ENCODE peak calls at places on chromosomes 6 and 20, in six cellular contexts. One of them, this sample, is unnamed.

GRCh38 chr6:126643352-126643751 is 303.4 kb downstream of the CENPW start:
- DNase-seq in CD8-positive, alpha-beta T cell: no peak
- DNase-seq in hypothalamus: no peak
- DNase-seq in stimulated activated CD4-positive, alpha-beta T cell treated with anti-CD3 and anti-CD28 coated beads, Interleukin-12 subunit alpha, Interleukin-12 subunit beta, amount 100 ng/mL, for 24 hours: no peak
- DNase-seq in astrocyte of the spinal cord: no peak
- DNase-seq in activated T-helper 2 cell treated with anti-CD3 and anti-CD28 coated beads, Interferon-gamma antibody, Interleukin-2, Interleukin-4, amounts not matched to agents 10 μg/mL and 5 μg/mL and 100 μg/mL, durations not matched to agents 14 hours and 24 hours and 36 hours: no peak
- DNase-seq in this sample: no peak

GRCh38 chr6:158835616-158836221 is 16.6 kb upstream of the EZR start:
- DNase-seq in astrocyte of the spinal cord: no peak
- DNase-seq in activated T-helper 2 cell treated with anti-CD3 and anti-CD28 coated beads, Interferon-gamma antibody, Interleukin-2, Interleukin-4, amounts not matched to agents 10 μg/mL and 5 μg/mL and 100 μg/mL, durations not matched to agents 14 hours and 24 hours and 36 hours: no peak
- DNase-seq in stimulated activated CD4-positive, alpha-beta T cell treated with anti-CD3 and anti-CD28 coated beads, Interleukin-12 subunit alpha, Interleukin-12 subunit beta, amount 100 ng/mL, for 24 hours: no peak
- DNase-seq in hypothalamus: no peak
- DNase-seq in CD8-positive, alpha-beta T cell: no peak
- DNase-seq in this sample: no peak

GRCh38 chr6:156765117-156765516 is 12.1 kb upstream of the ARID1B start:
- DNase-seq in activated T-helper 2 cell treated with anti-CD3 and anti-CD28 coated beads, Interferon-gamma antibody, Interleukin-2, Interleukin-4, amounts not matched to agents 10 μg/mL and 5 μg/mL and 100 μg/mL, durations not matched to agents 14 hours and 24 hours and 36 hours: no peak
- DNase-seq in astrocyte of the spinal cord: no peak
- DNase-seq in CD8-positive, alpha-beta T cell: no peak
- DNase-seq in hypothalamus: no peak
- DNase-seq in stimulated activated CD4-positive, alpha-beta T cell treated with anti-CD3 and anti-CD28 coated beads, Interleukin-12 subunit alpha, Interleukin-12 subunit beta, amount 100 ng/mL, for 24 hours: no peak
- DNase-seq in this sample: no peak

GRCh38 chr6:76861403-76861802 is 601.9 kb downstream of the HTR1B start:
- DNase-seq in CD8-positive, alpha-beta T cell: no peak
- DNase-seq in astrocyte of the spinal cord: no peak
- DNase-seq in stimulated activated CD4-positive, alpha-beta T cell treated with anti-CD3 and anti-CD28 coated beads, Interleukin-12 subunit alpha, Interleukin-12 subunit beta, amount 100 ng/mL, for 24 hours: no peak
- DNase-seq in activated T-helper 2 cell treated with anti-CD3 and anti-CD28 coated beads, Interferon-gamma antibody, Interleukin-2, Interleukin-4, amounts not matched to agents 10 μg/mL and 5 μg/mL and 100 μg/mL, durations not matched to agents 14 hours and 24 hours and 36 hours: no peak
- DNase-seq in hypothalamus: no peak
- DNase-seq in this sample: peak

GRCh38 chr20:54133434-54134427 is 40.1 kb downstream of the CYP24A1 start:
- DNase-seq in hypothalamus: peak
- DNase-seq in stimulated activated CD4-positive, alpha-beta T cell treated with anti-CD3 and anti-CD28 coated beads, Interleukin-12 subunit alpha, Interleukin-12 subunit beta, amount 100 ng/mL, for 24 hours: no peak
- DNase-seq in CD8-positive, alpha-beta T cell: no peak
- DNase-seq in activated T-helper 2 cell treated with anti-CD3 and anti-CD28 coated beads, Interferon-gamma antibody, Interleukin-2, Interleukin-4, amounts not matched to agents 10 μg/mL and 5 μg/mL and 100 μg/mL, durations not matched to agents 14 hours and 24 hours and 36 hours: no peak
- DNase-seq in astrocyte of the spinal cord: no peak
- DNase-seq in this sample: no peak

GRCh38 chr6:113596907-113597583 is 260.1 kb upstream of the MARCKS start:
- DNase-seq in astrocyte of the spinal cord: peak
- DNase-seq in activated T-helper 2 cell treated with anti-CD3 and anti-CD28 coated beads, Interferon-gamma antibody, Interleukin-2, Interleukin-4, amounts not matched to agents 10 μg/mL and 5 μg/mL and 100 μg/mL, durations not matched to agents 14 hours and 24 hours and 36 hours: no peak
- DNase-seq in stimulated activated CD4-positive, alpha-beta T cell treated with anti-CD3 and anti-CD28 coated beads, Interleukin-12 subunit alpha, Interleukin-12 subunit beta, amount 100 ng/mL, for 24 hours: no peak
- DNase-seq in CD8-positive, alpha-beta T cell: no peak
- DNase-seq in hypothalamus: no peak
- DNase-seq in this sample: no peak

GRCh38 chr6:144582939-144583613 is 297.9 kb downstream of the UTRN start:
- DNase-seq in activated T-helper 2 cell treated with anti-CD3 and anti-CD28 coated beads, Interferon-gamma antibody, Interleukin-2, Interleukin-4, amounts not matched to agents 10 μg/mL and 5 μg/mL and 100 μg/mL, durations not matched to agents 14 hours and 24 hours and 36 hours: peak
- DNase-seq in hypothalamus: peak
- DNase-seq in astrocyte of the spinal cord: peak
- DNase-seq in CD8-positive, alpha-beta T cell: peak
- DNase-seq in stimulated activated CD4-positive, alpha-beta T cell treated with anti-CD3 and anti-CD28 coated beads, Interleukin-12 subunit alpha, Interleukin-12 subunit beta, amount 100 ng/mL, for 24 hours: no peak
- DNase-seq in this sample: peak

GRCh38 chr6:32837651-32838113 is 857 bp downstream of the TAP2 start:
- DNase-seq in CD8-positive, alpha-beta T cell: no peak
- DNase-seq in astrocyte of the spinal cord: no peak
- DNase-seq in hypothalamus: no peak
- DNase-seq in stimulated activated CD4-positive, alpha-beta T cell treated with anti-CD3 and anti-CD28 coated beads, Interleukin-12 subunit alpha, Interleukin-12 subunit beta, amount 100 ng/mL, for 24 hours: no peak
- DNase-seq in activated T-helper 2 cell treated with anti-CD3 and anti-CD28 coated beads, Interferon-gamma antibody, Interleukin-2, Interleukin-4, amounts not matched to agents 10 μg/mL and 5 μg/mL and 100 μg/mL, durations not matched to agents 14 hours and 24 hours and 36 hours: no peak
- DNase-seq in this sample: no peak

GRCh38 chr6:54801669-54802068 is 44.9 kb upstream of the FAM83B start:
- DNase-seq in astrocyte of the spinal cord: peak
- DNase-seq in stimulated activated CD4-positive, alpha-beta T cell treated with anti-CD3 and anti-CD28 coated beads, Interleukin-12 subunit alpha, Interleukin-12 subunit beta, amount 100 ng/mL, for 24 hours: no peak
- DNase-seq in CD8-positive, alpha-beta T cell: no peak
- DNase-seq in hypothalamus: no peak
- DNase-seq in activated T-helper 2 cell treated with anti-CD3 and anti-CD28 coated beads, Interferon-gamma antibody, Interleukin-2, Interleukin-4, amounts not matched to agents 10 μg/mL and 5 μg/mL and 100 μg/mL, durations not matched to agents 14 hours and 24 hours and 36 hours: no peak
- DNase-seq in this sample: peak

GRCh38 chr6:54595844-54596243 is 250.7 kb upstream of the FAM83B start:
- DNase-seq in activated T-helper 2 cell treated with anti-CD3 and anti-CD28 coated beads, Interferon-gamma antibody, Interleukin-2, Interleukin-4, amounts not matched to agents 10 μg/mL and 5 μg/mL and 100 μg/mL, durations not matched to agents 14 hours and 24 hours and 36 hours: no peak
- DNase-seq in astrocyte of the spinal cord: no peak
- DNase-seq in stimulated activated CD4-positive, alpha-beta T cell treated with anti-CD3 and anti-CD28 coated beads, Interleukin-12 subunit alpha, Interleukin-12 subunit beta, amount 100 ng/mL, for 24 hours: no peak
- DNase-seq in hypothalamus: no peak
- DNase-seq in CD8-positive, alpha-beta T cell: no peak
- DNase-seq in this sample: no peak

GRCh38 chr6:28217890-28218289 is 7.2 kb upstream of the ZSCAN9 start:
- DNase-seq in astrocyte of the spinal cord: no peak
- DNase-seq in CD8-positive, alpha-beta T cell: no peak
- DNase-seq in hypothalamus: no peak
- DNase-seq in activated T-helper 2 cell treated with anti-CD3 and anti-CD28 coated beads, Interferon-gamma antibody, Interleukin-2, Interleukin-4, amounts not matched to agents 10 μg/mL and 5 μg/mL and 100 μg/mL, durations not matched to agents 14 hours and 24 hours and 36 hours: no peak
- DNase-seq in stimulated activated CD4-positive, alpha-beta T cell treated with anti-CD3 and anti-CD28 coated beads, Interleukin-12 subunit alpha, Interleukin-12 subunit beta, amount 100 ng/mL, for 24 hours: no peak
- DNase-seq in this sample: no peak

GRCh38 chr20:38091447-38092216 is 58.1 kb downstream of the RPRD1B start:
- DNase-seq in stimulated activated CD4-positive, alpha-beta T cell treated with anti-CD3 and anti-CD28 coated beads, Interleukin-12 subunit alpha, Interleukin-12 subunit beta, amount 100 ng/mL, for 24 hours: no peak
- DNase-seq in activated T-helper 2 cell treated with anti-CD3 and anti-CD28 coated beads, Interferon-gamma antibody, Interleukin-2, Interleukin-4, amounts not matched to agents 10 μg/mL and 5 μg/mL and 100 μg/mL, durations not matched to agents 14 hours and 24 hours and 36 hours: no peak
- DNase-seq in hypothalamus: no peak
- DNase-seq in astrocyte of the spinal cord: no peak
- DNase-seq in CD8-positive, alpha-beta T cell: no peak
- DNase-seq in this sample: peak

GRCh38 chr20:58447733-58448391 is 58.8 kb downstream of the VAPB start:
- DNase-seq in astrocyte of the spinal cord: peak
- DNase-seq in stimulated activated CD4-positive, alpha-beta T cell treated with anti-CD3 and anti-CD28 coated beads, Interleukin-12 subunit alpha, Interleukin-12 subunit beta, amount 100 ng/mL, for 24 hours: peak
- DNase-seq in hypothalamus: peak
- DNase-seq in activated T-helper 2 cell treated with anti-CD3 and anti-CD28 coated beads, Interferon-gamma antibody, Interleukin-2, Interleukin-4, amounts not matched to agents 10 μg/mL and 5 μg/mL and 100 μg/mL, durations not matched to agents 14 hours and 24 hours and 36 hours: peak
- DNase-seq in CD8-positive, alpha-beta T cell: peak
- DNase-seq in this sample: peak

GRCh38 chr6:118650500-118651281 is 700 bp downstream of the CEP85L start:
- DNase-seq in stimulated activated CD4-positive, alpha-beta T cell treated with anti-CD3 and anti-CD28 coated beads, Interleukin-12 subunit alpha, Interleukin-12 subunit beta, amount 100 ng/mL, for 24 hours: no peak
- DNase-seq in CD8-positive, alpha-beta T cell: peak
- DNase-seq in astrocyte of the spinal cord: peak
- DNase-seq in hypothalamus: peak
- DNase-seq in activated T-helper 2 cell treated with anti-CD3 and anti-CD28 coated beads, Interferon-gamma antibody, Interleukin-2, Interleukin-4, amounts not matched to agents 10 μg/mL and 5 μg/mL and 100 μg/mL, durations not matched to agents 14 hours and 24 hours and 36 hours: peak
- DNase-seq in this sample: peak

GRCh38 chr20:12970372-12970821 is 38.4 kb upstream of the SPTLC3 start:
- DNase-seq in activated T-helper 2 cell treated with anti-CD3 and anti-CD28 coated beads, Interferon-gamma antibody, Interleukin-2, Interleukin-4, amounts not matched to agents 10 μg/mL and 5 μg/mL and 100 μg/mL, durations not matched to agents 14 hours and 24 hours and 36 hours: no peak
- DNase-seq in astrocyte of the spinal cord: peak
- DNase-seq in stimulated activated CD4-positive, alpha-beta T cell treated with anti-CD3 and anti-CD28 coated beads, Interleukin-12 subunit alpha, Interleukin-12 subunit beta, amount 100 ng/mL, for 24 hours: no peak
- DNase-seq in CD8-positive, alpha-beta T cell: no peak
- DNase-seq in hypothalamus: no peak
- DNase-seq in this sample: peak

GRCh38 chr6:28719275-28719940 is 193.7 kb downstream of the GPX5 start:
- DNase-seq in stimulated activated CD4-positive, alpha-beta T cell treated with anti-CD3 and anti-CD28 coated beads, Interleukin-12 subunit alpha, Interleukin-12 subunit beta, amount 100 ng/mL, for 24 hours: peak
- DNase-seq in activated T-helper 2 cell treated with anti-CD3 and anti-CD28 coated beads, Interferon-gamma antibody, Interleukin-2, Interleukin-4, amounts not matched to agents 10 μg/mL and 5 μg/mL and 100 μg/mL, durations not matched to agents 14 hours and 24 hours and 36 hours: no peak
- DNase-seq in hypothalamus: no peak
- DNase-seq in CD8-positive, alpha-beta T cell: no peak
- DNase-seq in astrocyte of the spinal cord: no peak
- DNase-seq in this sample: peak

GRCh38 chr6:169044376-169045230 is 209.0 kb downstream of the THBS2 start:
- DNase-seq in stimulated activated CD4-positive, alpha-beta T cell treated with anti-CD3 and anti-CD28 coated beads, Interleukin-12 subunit alpha, Interleukin-12 subunit beta, amount 100 ng/mL, for 24 hours: no peak
- DNase-seq in astrocyte of the spinal cord: no peak
- DNase-seq in activated T-helper 2 cell treated with anti-CD3 and anti-CD28 coated beads, Interferon-gamma antibody, Interleukin-2, Interleukin-4, amounts not matched to agents 10 μg/mL and 5 μg/mL and 100 μg/mL, durations not matched to agents 14 hours and 24 hours and 36 hours: no peak
- DNase-seq in hypothalamus: no peak
- DNase-seq in CD8-positive, alpha-beta T cell: no peak
- DNase-seq in this sample: no peak

GRCh38 chr20:1304711-1305515 is 24.0 kb downstream of the SDCBP2 start:
- DNase-seq in activated T-helper 2 cell treated with anti-CD3 and anti-CD28 coated beads, Interferon-gamma antibody, Interleukin-2, Interleukin-4, amounts not matched to agents 10 μg/mL and 5 μg/mL and 100 μg/mL, durations not matched to agents 14 hours and 24 hours and 36 hours: no peak
- DNase-seq in hypothalamus: no peak
- DNase-seq in CD8-positive, alpha-beta T cell: no peak
- DNase-seq in stimulated activated CD4-positive, alpha-beta T cell treated with anti-CD3 and anti-CD28 coated beads, Interleukin-12 subunit alpha, Interleukin-12 subunit beta, amount 100 ng/mL, for 24 hours: no peak
- DNase-seq in astrocyte of the spinal cord: no peak
- DNase-seq in this sample: no peak

GRCh38 chr20:35870541-35871307 is 83.6 kb downstream of the SCAND1 start:
- DNase-seq in astrocyte of the spinal cord: no peak
- DNase-seq in hypothalamus: no peak
- DNase-seq in CD8-positive, alpha-beta T cell: no peak
- DNase-seq in activated T-helper 2 cell treated with anti-CD3 and anti-CD28 coated beads, Interferon-gamma antibody, Interleukin-2, Interleukin-4, amounts not matched to agents 10 μg/mL and 5 μg/mL and 100 μg/mL, durations not matched to agents 14 hours and 24 hours and 36 hours: no peak
- DNase-seq in stimulated activated CD4-positive, alpha-beta T cell treated with anti-CD3 and anti-CD28 coated beads, Interleukin-12 subunit alpha, Interleukin-12 subunit beta, amount 100 ng/mL, for 24 hours: no peak
- DNase-seq in this sample: no peak

GRCh38 chr6:154249499-154250298 is 106.9 kb downstream of the IPCEF1 start:
- DNase-seq in activated T-helper 2 cell treated with anti-CD3 and anti-CD28 coated beads, Interferon-gamma antibody, Interleukin-2, Interleukin-4, amounts not matched to agents 10 μg/mL and 5 μg/mL and 100 μg/mL, durations not matched to agents 14 hours and 24 hours and 36 hours: peak
- DNase-seq in hypothalamus: no peak
- DNase-seq in astrocyte of the spinal cord: no peak
- DNase-seq in stimulated activated CD4-positive, alpha-beta T cell treated with anti-CD3 and anti-CD28 coated beads, Interleukin-12 subunit alpha, Interleukin-12 subunit beta, amount 100 ng/mL, for 24 hours: no peak
- DNase-seq in CD8-positive, alpha-beta T cell: no peak
- DNase-seq in this sample: no peak

GRCh38 chr6:37827603-37828265 is 8.2 kb downstream of the ZFAND3 start:
- DNase-seq in astrocyte of the spinal cord: no peak
- DNase-seq in stimulated activated CD4-positive, alpha-beta T cell treated with anti-CD3 and anti-CD28 coated beads, Interleukin-12 subunit alpha, Interleukin-12 subunit beta, amount 100 ng/mL, for 24 hours: no peak
- DNase-seq in activated T-helper 2 cell treated with anti-CD3 and anti-CD28 coated beads, Interferon-gamma antibody, Interleukin-2, Interleukin-4, amounts not matched to agents 10 μg/mL and 5 μg/mL and 100 μg/mL, durations not matched to agents 14 hours and 24 hours and 36 hours: no peak
- DNase-seq in CD8-positive, alpha-beta T cell: no peak
- DNase-seq in hypothalamus: no peak
- DNase-seq in this sample: no peak

GRCh38 chr20:44019638-44020335 is 105.1 kb downstream of the TOX2 start:
- DNase-seq in stimulated activated CD4-positive, alpha-beta T cell treated with anti-CD3 and anti-CD28 coated beads, Interleukin-12 subunit alpha, Interleukin-12 subunit beta, amount 100 ng/mL, for 24 hours: peak
- DNase-seq in astrocyte of the spinal cord: no peak
- DNase-seq in CD8-positive, alpha-beta T cell: peak
- DNase-seq in activated T-helper 2 cell treated with anti-CD3 and anti-CD28 coated beads, Interferon-gamma antibody, Interleukin-2, Interleukin-4, amounts not matched to agents 10 μg/mL and 5 μg/mL and 100 μg/mL, durations not matched to agents 14 hours and 24 hours and 36 hours: peak
- DNase-seq in hypothalamus: no peak
- DNase-seq in this sample: no peak

GRCh38 chr6:1502041-1502440 is 107.7 kb upstream of the FOXC1 start:
- DNase-seq in astrocyte of the spinal cord: no peak
- DNase-seq in hypothalamus: no peak
- DNase-seq in activated T-helper 2 cell treated with anti-CD3 and anti-CD28 coated beads, Interferon-gamma antibody, Interleukin-2, Interleukin-4, amounts not matched to agents 10 μg/mL and 5 μg/mL and 100 μg/mL, durations not matched to agents 14 hours and 24 hours and 36 hours: no peak
- DNase-seq in CD8-positive, alpha-beta T cell: no peak
- DNase-seq in stimulated activated CD4-positive, alpha-beta T cell treated with anti-CD3 and anti-CD28 coated beads, Interleukin-12 subunit alpha, Interleukin-12 subunit beta, amount 100 ng/mL, for 24 hours: no peak
- DNase-seq in this sample: no peak

GRCh38 chr6:167141667-167142432 is 15.9 kb downstream of the GPR31 start:
- DNase-seq in activated T-helper 2 cell treated with anti-CD3 and anti-CD28 coated beads, Interferon-gamma antibody, Interleukin-2, Interleukin-4, amounts not matched to agents 10 μg/mL and 5 μg/mL and 100 μg/mL, durations not matched to agents 14 hours and 24 hours and 36 hours: peak
- DNase-seq in astrocyte of the spinal cord: peak
- DNase-seq in stimulated activated CD4-positive, alpha-beta T cell treated with anti-CD3 and anti-CD28 coated beads, Interleukin-12 subunit alpha, Interleukin-12 subunit beta, amount 100 ng/mL, for 24 hours: peak
- DNase-seq in hypothalamus: peak
- DNase-seq in CD8-positive, alpha-beta T cell: no peak
- DNase-seq in this sample: peak

GRCh38 chr6:3031857-3032256 is 32.2 kb downstream of the NQO2 start:
- DNase-seq in hypothalamus: no peak
- DNase-seq in CD8-positive, alpha-beta T cell: no peak
- DNase-seq in activated T-helper 2 cell treated with anti-CD3 and anti-CD28 coated beads, Interferon-gamma antibody, Interleukin-2, Interleukin-4, amounts not matched to agents 10 μg/mL and 5 μg/mL and 100 μg/mL, durations not matched to agents 14 hours and 24 hours and 36 hours: no peak
- DNase-seq in astrocyte of the spinal cord: no peak
- DNase-seq in stimulated activated CD4-positive, alpha-beta T cell treated with anti-CD3 and anti-CD28 coated beads, Interleukin-12 subunit alpha, Interleukin-12 subunit beta, amount 100 ng/mL, for 24 hours: no peak
- DNase-seq in this sample: no peak

GRCh38 chr6:44529506-44529905 is 142.0 kb downstream of the CDC5L start:
- DNase-seq in stimulated activated CD4-positive, alpha-beta T cell treated with anti-CD3 and anti-CD28 coated beads, Interleukin-12 subunit alpha, Interleukin-12 subunit beta, amount 100 ng/mL, for 24 hours: no peak
- DNase-seq in activated T-helper 2 cell treated with anti-CD3 and anti-CD28 coated beads, Interferon-gamma antibody, Interleukin-2, Interleukin-4, amounts not matched to agents 10 μg/mL and 5 μg/mL and 100 μg/mL, durations not matched to agents 14 hours and 24 hours and 36 hours: no peak
- DNase-seq in hypothalamus: no peak
- DNase-seq in astrocyte of the spinal cord: no peak
- DNase-seq in CD8-positive, alpha-beta T cell: no peak
- DNase-seq in this sample: no peak

GRCh38 chr6:47420394-47421371 is 56.9 kb upstream of the CD2AP start:
- DNase-seq in CD8-positive, alpha-beta T cell: no peak
- DNase-seq in hypothalamus: no peak
- DNase-seq in stimulated activated CD4-positive, alpha-beta T cell treated with anti-CD3 and anti-CD28 coated beads, Interleukin-12 subunit alpha, Interleukin-12 subunit beta, amount 100 ng/mL, for 24 hours: no peak
- DNase-seq in astrocyte of the spinal cord: peak
- DNase-seq in activated T-helper 2 cell treated with anti-CD3 and anti-CD28 coated beads, Interferon-gamma antibody, Interleukin-2, Interleukin-4, amounts not matched to agents 10 μg/mL and 5 μg/mL and 100 μg/mL, durations not matched to agents 14 hours and 24 hours and 36 hours: no peak
- DNase-seq in this sample: no peak

GRCh38 chr20:17525650-17526049 is 5.5 kb downstream of the BFSP1 start:
- DNase-seq in activated T-helper 2 cell treated with anti-CD3 and anti-CD28 coated beads, Interferon-gamma antibody, Interleukin-2, Interleukin-4, amounts not matched to agents 10 μg/mL and 5 μg/mL and 100 μg/mL, durations not matched to agents 14 hours and 24 hours and 36 hours: no peak
- DNase-seq in CD8-positive, alpha-beta T cell: no peak
- DNase-seq in hypothalamus: no peak
- DNase-seq in stimulated activated CD4-positive, alpha-beta T cell treated with anti-CD3 and anti-CD28 coated beads, Interleukin-12 subunit alpha, Interleukin-12 subunit beta, amount 100 ng/mL, for 24 hours: no peak
- DNase-seq in astrocyte of the spinal cord: no peak
- DNase-seq in this sample: peak

GRCh38 chr6:116217069-116217468 is 36.8 kb downstream of the TSPYL4 start:
- DNase-seq in stimulated activated CD4-positive, alpha-beta T cell treated with anti-CD3 and anti-CD28 coated beads, Interleukin-12 subunit alpha, Interleukin-12 subunit beta, amount 100 ng/mL, for 24 hours: no peak
- DNase-seq in astrocyte of the spinal cord: peak
- DNase-seq in activated T-helper 2 cell treated with anti-CD3 and anti-CD28 coated beads, Interferon-gamma antibody, Interleukin-2, Interleukin-4, amounts not matched to agents 10 μg/mL and 5 μg/mL and 100 μg/mL, durations not matched to agents 14 hours and 24 hours and 36 hours: no peak
- DNase-seq in hypothalamus: no peak
- DNase-seq in CD8-positive, alpha-beta T cell: no peak
- DNase-seq in this sample: peak

GRCh38 chr20:51759769-51760510 is 8.2 kb downstream of the ATP9A start:
- DNase-seq in stimulated activated CD4-positive, alpha-beta T cell treated with anti-CD3 and anti-CD28 coated beads, Interleukin-12 subunit alpha, Interleukin-12 subunit beta, amount 100 ng/mL, for 24 hours: no peak
- DNase-seq in hypothalamus: no peak
- DNase-seq in activated T-helper 2 cell treated with anti-CD3 and anti-CD28 coated beads, Interferon-gamma antibody, Interleukin-2, Interleukin-4, amounts not matched to agents 10 μg/mL and 5 μg/mL and 100 μg/mL, durations not matched to agents 14 hours and 24 hours and 36 hours: no peak
- DNase-seq in astrocyte of the spinal cord: no peak
- DNase-seq in CD8-positive, alpha-beta T cell: no peak
- DNase-seq in this sample: peak

GRCh38 chr6:157203312-157203744 is 120.0 kb downstream of the TMEM242 start:
- DNase-seq in astrocyte of the spinal cord: no peak
- DNase-seq in hypothalamus: no peak
- DNase-seq in stimulated activated CD4-positive, alpha-beta T cell treated with anti-CD3 and anti-CD28 coated beads, Interleukin-12 subunit alpha, Interleukin-12 subunit beta, amount 100 ng/mL, for 24 hours: no peak
- DNase-seq in CD8-positive, alpha-beta T cell: no peak
- DNase-seq in activated T-helper 2 cell treated with anti-CD3 and anti-CD28 coated beads, Interferon-gamma antibody, Interleukin-2, Interleukin-4, amounts not matched to agents 10 μg/mL and 5 μg/mL and 100 μg/mL, durations not matched to agents 14 hours and 24 hours and 36 hours: no peak
- DNase-seq in this sample: no peak

GRCh38 chr6:4664117-4664626 is 112.0 kb upstream of the CDYL start:
- DNase-seq in stimulated activated CD4-positive, alpha-beta T cell treated with anti-CD3 and anti-CD28 coated beads, Interleukin-12 subunit alpha, Interleukin-12 subunit beta, amount 100 ng/mL, for 24 hours: no peak
- DNase-seq in hypothalamus: no peak
- DNase-seq in astrocyte of the spinal cord: peak
- DNase-seq in CD8-positive, alpha-beta T cell: no peak
- DNase-seq in activated T-helper 2 cell treated with anti-CD3 and anti-CD28 coated beads, Interferon-gamma antibody, Interleukin-2, Interleukin-4, amounts not matched to agents 10 μg/mL and 5 μg/mL and 100 μg/mL, durations not matched to agents 14 hours and 24 hours and 36 hours: no peak
- DNase-seq in this sample: no peak

GRCh38 chr20:49245921-49246740 is 26.9 kb downstream of the DDX27 start:
- DNase-seq in hypothalamus: peak
- DNase-seq in stimulated activated CD4-positive, alpha-beta T cell treated with anti-CD3 and anti-CD28 coated beads, Interleukin-12 subunit alpha, Interleukin-12 subunit beta, amount 100 ng/mL, for 24 hours: no peak
- DNase-seq in astrocyte of the spinal cord: peak
- DNase-seq in activated T-helper 2 cell treated with anti-CD3 and anti-CD28 coated beads, Interferon-gamma antibody, Interleukin-2, Interleukin-4, amounts not matched to agents 10 μg/mL and 5 μg/mL and 100 μg/mL, durations not matched to agents 14 hours and 24 hours and 36 hours: no peak
- DNase-seq in CD8-positive, alpha-beta T cell: no peak
- DNase-seq in this sample: peak

GRCh38 chr6:124057448-124057847 is 253.8 kb downstream of the NKAIN2 start:
- DNase-seq in CD8-positive, alpha-beta T cell: no peak
- DNase-seq in stimulated activated CD4-positive, alpha-beta T cell treated with anti-CD3 and anti-CD28 coated beads, Interleukin-12 subunit alpha, Interleukin-12 subunit beta, amount 100 ng/mL, for 24 hours: no peak
- DNase-seq in hypothalamus: no peak
- DNase-seq in activated T-helper 2 cell treated with anti-CD3 and anti-CD28 coated beads, Interferon-gamma antibody, Interleukin-2, Interleukin-4, amounts not matched to agents 10 μg/mL and 5 μg/mL and 100 μg/mL, durations not matched to agents 14 hours and 24 hours and 36 hours: no peak
- DNase-seq in astrocyte of the spinal cord: no peak
- DNase-seq in this sample: no peak

GRCh38 chr20:41599699-41600104 is 18.5 kb downstream of the CHD6 start:
- DNase-seq in astrocyte of the spinal cord: no peak
- DNase-seq in stimulated activated CD4-positive, alpha-beta T cell treated with anti-CD3 and anti-CD28 coated beads, Interleukin-12 subunit alpha, Interleukin-12 subunit beta, amount 100 ng/mL, for 24 hours: no peak
- DNase-seq in CD8-positive, alpha-beta T cell: no peak
- DNase-seq in hypothalamus: no peak
- DNase-seq in activated T-helper 2 cell treated with anti-CD3 and anti-CD28 coated beads, Interferon-gamma antibody, Interleukin-2, Interleukin-4, amounts not matched to agents 10 μg/mL and 5 μg/mL and 100 μg/mL, durations not matched to agents 14 hours and 24 hours and 36 hours: no peak
- DNase-seq in this sample: no peak

This sample was measured in A673.